ENCODE peak calls at places on chromosomes 16 and 17, in five cellular contexts. One of them, this sample, is unnamed.

GRCh38 chr16:67055712-67056487 is 27.0 kb downstream of the CBFB start:
- DNase-seq in ascending aorta: no peak
- DNase-seq in right lobe of liver: no peak
- DNase-seq in lung: no peak
- DNase-seq in cardiac fibroblast: peak
- DNase-seq in this sample: no peak

GRCh38 chr17:6941989-6942388 is 53.9 kb upstream of the ALOX12 start:
- DNase-seq in right lobe of liver: no peak
- DNase-seq in cardiac fibroblast: no peak
- DNase-seq in ascending aorta: no peak
- DNase-seq in lung: no peak
- DNase-seq in this sample: no peak

GRCh38 chr16:53530741-53531140 is 27.7 kb upstream of the AKTIP start:
- DNase-seq in right lobe of liver: no peak
- DNase-seq in ascending aorta: no peak
- DNase-seq in lung: no peak
- DNase-seq in cardiac fibroblast: no peak
- DNase-seq in this sample: no peak

GRCh38 chr16:9047689-9048301 is 43.6 kb upstream of the HAPSTR1 start:
- DNase-seq in right lobe of liver: peak
- DNase-seq in lung: peak
- DNase-seq in ascending aorta: peak
- DNase-seq in cardiac fibroblast: peak
- DNase-seq in this sample: peak

GRCh38 chr16:84484579-84485254 is 19.7 kb downstream of the MEAK7 start:
- DNase-seq in right lobe of liver: peak
- DNase-seq in cardiac fibroblast: peak
- DNase-seq in ascending aorta: no peak
- DNase-seq in lung: peak
- DNase-seq in this sample: no peak

GRCh38 chr17:59003860-59004259 is 102.8 kb downstream of the TRIM37 start:
- DNase-seq in lung: no peak
- DNase-seq in right lobe of liver: no peak
- DNase-seq in cardiac fibroblast: no peak
- DNase-seq in ascending aorta: no peak
- DNase-seq in this sample: no peak

GRCh38 chr17:48618366-48618896 is 3.3 kb upstream of the HOXB8 start:
- DNase-seq in ascending aorta: peak
- DNase-seq in right lobe of liver: peak
- DNase-seq in lung: peak
- DNase-seq in cardiac fibroblast: peak
- DNase-seq in this sample: peak

GRCh38 chr16:72210571-72210970 is 38.6 kb upstream of the PMFBP1 start:
- DNase-seq in cardiac fibroblast: no peak
- DNase-seq in ascending aorta: no peak
- DNase-seq in lung: no peak
- DNase-seq in right lobe of liver: no peak
- DNase-seq in this sample: no peak

GRCh38 chr16:53695070-53695469 is 8.6 kb downstream of the RPGRIP1L start:
- DNase-seq in right lobe of liver: no peak
- DNase-seq in cardiac fibroblast: peak
- DNase-seq in lung: no peak
- DNase-seq in ascending aorta: no peak
- DNase-seq in this sample: no peak

GRCh38 chr17:28573966-28574480 is 2.7 kb downstream of the ALDOC start:
- DNase-seq in lung: no peak
- DNase-seq in cardiac fibroblast: no peak
- DNase-seq in right lobe of liver: no peak
- DNase-seq in ascending aorta: no peak
- DNase-seq in this sample: no peak

DNA sequence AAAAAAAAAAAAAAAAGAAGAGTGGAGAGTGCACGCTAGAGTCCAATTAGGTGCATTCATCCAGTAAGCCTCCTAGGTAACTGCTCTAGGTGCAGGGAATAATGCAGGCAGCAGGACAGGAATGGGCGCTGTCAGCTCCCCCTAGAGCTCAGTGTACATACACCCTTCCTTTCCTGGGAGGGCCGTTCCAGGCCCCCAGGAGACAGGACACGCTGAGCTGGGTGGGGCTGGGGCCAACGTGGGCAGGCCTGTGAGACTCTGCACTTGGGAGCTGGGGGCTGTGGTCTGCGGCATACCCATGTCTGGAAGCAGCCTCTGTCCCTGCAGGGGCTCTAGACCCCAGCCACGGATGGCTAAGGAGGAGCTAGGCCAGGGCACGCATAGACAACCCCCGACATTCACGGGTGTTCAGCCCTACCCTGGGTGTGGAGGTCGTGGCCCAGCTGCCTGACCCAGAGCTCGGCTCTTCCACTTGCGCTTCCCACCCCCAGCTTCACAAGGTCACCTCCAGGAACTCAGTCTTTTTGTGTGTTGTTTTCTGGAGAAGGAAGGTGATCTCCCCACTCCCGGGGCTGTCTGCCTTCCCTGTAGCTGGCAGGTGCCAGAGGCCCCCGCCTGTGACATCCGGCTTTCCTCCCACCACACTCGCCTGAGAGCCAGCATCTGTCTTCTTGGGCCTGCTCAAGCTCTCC is 985 bp upstream of the ANTKMT start:
- DNase-seq in cardiac fibroblast: no peak
- DNase-seq in ascending aorta: no peak
- DNase-seq in right lobe of liver: no peak
- DNase-seq in lung: no peak
- DNase-seq in this sample: no peak
- TF ChIP-seq CTCF in cardiac fibroblast: peak
- TF ChIP-seq CTCF in ascending aorta: no peak
- TF ChIP-seq CTCF in right lobe of liver: no peak
- TF ChIP-seq CTCF in lung: no peak
- TF ChIP-seq CTCF in this sample: no peak

DNA sequence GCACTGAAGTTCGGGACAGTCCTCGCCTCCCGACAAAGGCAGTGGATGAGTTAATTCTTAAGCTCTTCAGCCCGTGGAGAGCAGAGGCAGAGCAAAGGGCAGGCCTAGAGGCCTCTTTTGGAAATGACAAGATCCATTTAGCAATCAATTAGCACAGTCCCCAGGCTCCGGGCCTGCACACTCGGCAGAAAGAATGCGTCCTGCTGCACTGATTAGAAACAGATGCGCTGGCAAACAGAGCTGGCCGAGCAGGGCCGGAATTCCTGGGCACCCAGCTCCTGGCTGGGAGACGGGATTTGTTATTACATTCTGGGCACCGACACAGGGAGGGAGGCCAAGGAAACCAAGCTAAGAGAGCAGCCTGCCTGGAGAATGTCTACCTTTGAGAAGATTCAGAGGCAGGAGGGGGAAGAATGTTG is 162.9 kb downstream of the COPRS start:
- DNase-seq in lung: peak
- DNase-seq in right lobe of liver: peak
- DNase-seq in ascending aorta: peak
- DNase-seq in cardiac fibroblast: peak
- DNase-seq in this sample: no peak
- TF ChIP-seq CTCF in lung: no peak
- TF ChIP-seq CTCF in right lobe of liver: peak
- TF ChIP-seq CTCF in ascending aorta: no peak
- TF ChIP-seq CTCF in cardiac fibroblast: peak
- TF ChIP-seq CTCF in this sample: no peak

DNA sequence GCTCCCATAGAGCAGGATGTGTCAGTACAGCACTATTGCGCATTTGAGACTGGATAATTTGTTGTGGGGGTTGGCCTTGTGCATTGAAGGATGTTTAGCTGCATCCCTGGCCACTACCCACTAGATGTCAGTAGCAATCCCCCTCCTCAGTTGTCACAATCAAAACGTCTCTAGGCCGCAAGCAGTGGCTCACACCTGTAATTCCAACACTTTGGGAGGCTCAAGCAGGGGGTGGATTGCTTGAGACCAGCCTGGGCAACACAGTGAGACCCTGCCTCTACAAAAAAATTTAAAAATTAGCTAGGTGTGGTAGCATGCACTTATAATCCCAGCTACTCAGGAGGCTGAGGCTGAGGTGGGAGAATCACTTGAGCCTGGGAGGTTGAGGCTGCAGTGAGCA is 48.4 kb downstream of the CENPV start:
- DNase-seq in cardiac fibroblast: peak
- DNase-seq in right lobe of liver: no peak
- DNase-seq in lung: no peak
- DNase-seq in ascending aorta: no peak
- DNase-seq in this sample: no peak
- TF ChIP-seq CTCF in cardiac fibroblast: peak
- TF ChIP-seq CTCF in right lobe of liver: peak
- TF ChIP-seq CTCF in lung: no peak
- TF ChIP-seq CTCF in ascending aorta: peak
- TF ChIP-seq CTCF in this sample: peak

DNA sequence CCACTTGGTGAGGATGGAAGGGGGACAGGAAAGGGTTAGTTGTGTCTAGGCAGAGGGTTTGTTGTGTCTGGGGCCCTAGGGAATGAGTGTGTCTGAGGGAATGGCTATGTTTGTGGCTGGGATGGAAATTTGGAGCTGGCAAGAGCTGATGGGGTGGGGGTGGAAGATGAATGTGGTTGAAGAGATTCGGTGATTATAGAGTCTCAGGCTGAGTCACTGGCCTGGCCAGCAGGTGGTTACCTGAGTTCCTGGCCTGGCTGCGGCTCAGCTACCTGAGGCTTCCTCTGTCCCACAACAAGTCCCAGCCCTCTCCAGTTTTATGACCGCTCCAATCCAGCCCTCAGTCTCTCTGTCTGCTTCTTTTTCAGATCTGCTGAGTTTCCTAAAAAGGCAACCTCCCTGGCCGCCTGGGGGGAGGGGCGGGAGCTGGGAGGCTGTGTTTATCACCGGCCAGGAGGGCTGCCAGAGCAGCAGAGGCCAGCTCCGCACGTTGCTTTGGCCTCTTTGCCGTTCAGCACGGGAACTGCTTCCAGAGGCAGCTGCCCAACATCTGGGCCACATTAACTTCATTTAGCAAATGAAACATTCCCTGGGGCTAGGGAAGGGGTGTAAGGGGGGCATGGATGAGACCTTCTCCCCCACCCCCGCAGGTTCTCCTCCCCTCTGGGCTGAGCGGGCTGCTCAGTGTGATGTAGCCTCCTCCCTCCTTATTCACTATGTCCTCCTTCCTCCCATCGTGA is 21.8 kb downstream of the ITGB3 start:
- DNase-seq in right lobe of liver: peak
- DNase-seq in cardiac fibroblast: peak
- DNase-seq in lung: peak
- DNase-seq in ascending aorta: peak
- DNase-seq in this sample: no peak
- TF ChIP-seq CTCF in right lobe of liver: no peak
- TF ChIP-seq CTCF in cardiac fibroblast: no peak
- TF ChIP-seq CTCF in lung: no peak
- TF ChIP-seq CTCF in ascending aorta: no peak
- TF ChIP-seq CTCF in this sample: no peak

GRCh38 chr16:47995354-47995753 is 160.4 kb downstream of the ABCC12 start:
- DNase-seq in cardiac fibroblast: no peak
- DNase-seq in right lobe of liver: no peak
- DNase-seq in ascending aorta: no peak
- DNase-seq in lung: no peak
- DNase-seq in this sample: no peak
- TF ChIP-seq CTCF in cardiac fibroblast: peak
- TF ChIP-seq CTCF in right lobe of liver: no peak
- TF ChIP-seq CTCF in ascending aorta: no peak
- TF ChIP-seq CTCF in lung: no peak
- TF ChIP-seq CTCF in this sample: no peak

DNA sequence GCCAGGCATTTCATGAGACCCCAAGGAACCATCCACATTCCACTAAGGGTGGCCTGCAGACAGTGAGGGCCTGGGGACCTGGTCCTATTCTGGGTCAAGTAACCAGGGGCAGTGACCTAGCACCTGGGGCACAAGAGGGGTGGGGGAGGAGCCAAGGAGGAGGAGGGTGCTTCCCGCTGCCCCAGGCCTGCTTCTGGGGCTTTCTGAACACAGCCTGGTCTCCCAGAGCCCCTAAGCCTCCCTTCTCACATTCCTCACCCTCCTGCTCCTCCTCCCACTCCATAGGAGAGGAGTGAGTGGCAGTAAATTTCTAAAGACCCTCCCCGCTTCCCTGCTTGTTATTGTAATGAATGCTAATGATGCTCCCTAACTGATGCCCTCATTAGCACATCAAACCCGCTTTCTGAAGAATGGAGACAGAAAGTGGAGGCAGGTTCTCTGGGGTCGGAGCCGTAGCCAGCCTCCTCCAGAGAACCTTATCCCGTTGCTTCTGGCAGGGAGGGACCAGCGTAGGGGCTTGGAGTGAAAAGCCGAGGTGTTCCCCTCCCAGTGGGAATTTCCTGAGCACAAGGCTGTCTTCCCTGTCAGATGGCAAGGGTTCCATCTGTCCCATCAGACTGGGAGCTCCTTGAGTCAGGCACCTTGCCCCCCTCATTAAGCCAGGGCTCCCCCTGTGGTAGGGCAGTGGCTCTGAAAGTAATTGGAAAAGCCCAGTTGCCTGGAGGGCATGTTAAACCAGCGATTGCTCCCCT is 3.7 kb upstream of the SRCIN1 start:
- DNase-seq in right lobe of liver: no peak
- DNase-seq in lung: no peak
- DNase-seq in ascending aorta: no peak
- DNase-seq in cardiac fibroblast: no peak
- DNase-seq in this sample: no peak
- TF ChIP-seq CTCF in right lobe of liver: no peak
- TF ChIP-seq CTCF in lung: no peak
- TF ChIP-seq CTCF in ascending aorta: no peak
- TF ChIP-seq CTCF in cardiac fibroblast: no peak
- TF ChIP-seq CTCF in this sample: no peak

DNA sequence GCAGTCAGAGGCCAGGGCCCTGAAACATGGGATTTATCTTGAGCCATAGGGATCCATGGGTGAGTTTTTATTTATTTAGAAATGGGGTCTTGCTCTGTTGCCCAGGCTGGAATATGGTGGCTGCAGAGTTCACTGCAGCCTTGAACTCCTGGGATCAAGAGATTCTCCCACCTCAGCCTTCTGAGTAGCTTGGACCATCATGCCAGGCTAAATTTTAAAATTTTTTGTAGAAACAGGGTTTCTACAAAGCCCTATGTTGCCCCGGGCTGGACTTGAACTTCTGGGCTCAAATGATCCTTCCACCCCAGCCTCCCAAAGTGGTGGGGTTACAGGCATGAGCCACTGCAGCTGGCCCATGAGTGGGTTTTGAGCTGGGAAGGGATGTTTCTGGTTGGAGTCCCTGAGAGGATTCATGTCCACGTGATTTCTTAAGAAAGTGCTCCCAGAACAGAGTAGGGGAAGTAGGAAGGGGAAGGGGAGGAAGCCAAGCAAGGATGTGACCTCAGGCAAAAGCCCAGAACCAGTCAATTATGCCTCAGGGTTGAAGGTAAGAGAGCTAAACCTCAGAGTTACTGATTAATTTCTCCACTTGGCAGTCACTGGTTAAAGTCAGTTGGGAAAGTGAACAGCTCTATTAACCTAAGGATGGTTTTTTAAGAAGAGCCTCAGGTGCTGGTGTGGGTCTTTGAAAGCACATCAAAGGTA is 3.9 kb upstream of the KAT8 start:
- DNase-seq in cardiac fibroblast: no peak
- DNase-seq in right lobe of liver: no peak
- DNase-seq in ascending aorta: no peak
- DNase-seq in lung: no peak
- DNase-seq in this sample: peak
- TF ChIP-seq CTCF in cardiac fibroblast: no peak
- TF ChIP-seq CTCF in right lobe of liver: no peak
- TF ChIP-seq CTCF in ascending aorta: no peak
- TF ChIP-seq CTCF in lung: no peak
- TF ChIP-seq CTCF in this sample: no peak